ENCODE peak calls at places on chromosomes 16 and 17, in eight cellular contexts. I, E, K, T, G, N, H and X are unnamed samples. For H3K4me1, the result is how much of the 10 kb centered on the place peaks cover.

GRCh38 chr16:50521246-50521900 is 26.8 kb upstream of the NKD1 start:
- DNase-seq in I (no peak), E (no peak), K (no peak), T (no peak), G (no peak), N (no peak), H (no peak), X (no peak)

GRCh38 chr16:13143551-13143950 is 242.2 kb downstream of the SHISA9 start:
- DNase-seq in I (no peak), E (no peak), K (no peak), T (no peak), G (no peak), N (no peak), H (no peak), X (no peak)

GRCh38 chr17:68298601-68299000 is 7.3 kb downstream of the ARSG start:
- DNase-seq in I (no peak), E (no peak), K (no peak), T (no peak), G (no peak), N (no peak), H (no peak), X (no peak)

GRCh38 chr17:28363186-28363585 is 1.8 kb downstream of the SEBOX start:
- DNase-seq in I (no peak), E (no peak), K (no peak), T (no peak), G (no peak), N (no peak), H (no peak), X (no peak)

GRCh38 chr16:85564277-85565051 is 48.7 kb upstream of the GSE1 start:
- DNase-seq in I (no peak), E (no peak), K (peak), T (no peak), G (no peak), N (no peak), H (no peak), X (no peak)

GRCh38 chr16:73065617-73066313 is 17.8 kb upstream of the ZFHX3 start:
- DNase-seq in I (peak), E (no peak), K (no peak), T (peak), G (peak), N (no peak), H (no peak), X (no peak)

GRCh38 chr16:12904041-12904671 is 2.8 kb downstream of the SHISA9 start:
- DNase-seq in I (peak), E (no peak), K (no peak), T (no peak), G (peak), N (no peak), H (no peak), X (no peak)

GRCh38 chr17:43713494-43714162 is 45.0 kb downstream of the SOST start:
- DNase-seq in I (peak), E (no peak), K (peak), T (no peak), G (peak), N (no peak), H (no peak), X (peak)

GRCh38 chr17:77579131-77579530 is 379.4 kb upstream of the TNRC6C start:
- DNase-seq in I (no peak), E (no peak), K (no peak), T (no peak), G (no peak), N (no peak), H (no peak), X (no peak)

GRCh38 chr17:27965224-27965623 is 72.1 kb upstream of the LYRM9 start:
- DNase-seq in I (no peak), E (no peak), K (no peak), T (no peak), G (no peak), N (no peak), H (no peak), X (no peak)

GRCh38 chr16:81551141-81551808 is 106.7 kb downstream of the CMIP start:
- DNase-seq in I (no peak), E (no peak), K (no peak), T (peak), G (no peak), N (no peak), H (no peak), X (no peak)

GRCh38 chr16:18013863-18014262 is 322.7 kb downstream of the NPIPA8 start:
- DNase-seq in I (no peak), E (no peak), K (no peak), T (no peak), G (no peak), N (no peak), H (no peak), X (no peak)

GRCh38 chr17:74935585-74936469 is at the start of gene OTOP3:
- DNase-seq in I (peak), E (no peak), K (peak), T (no peak), G (peak), N (no peak), H (no peak), X (no peak)

GRCh38 chr16:86823125-86823524 is 244.8 kb downstream of the FOXL1 start:
- DNase-seq in I (no peak), E (no peak), K (no peak), T (no peak), G (no peak), N (no peak), H (no peak), X (no peak)

GRCh38 chr16:63617990-63618763 is 1503.7 kb downstream of the CDH11 start:
- DNase-seq in I (peak), E (no peak), K (peak), T (no peak), G (no peak), N (no peak), H (no peak), X (peak)

GRCh38 chr17:43329183-43329582 is 69.6 kb upstream of the ARL4D start:
- DNase-seq in I (no peak), E (no peak), K (no peak), T (no peak), G (no peak), N (no peak), H (no peak), X (no peak)

GRCh38 chr16:8665529-8665928 is 8.9 kb upstream of the ABAT start:
- DNase-seq in I (peak), E (no peak), K (no peak), T (no peak), G (no peak), N (no peak), H (no peak), X (no peak)

GRCh38 chr16:80899804-80900592 is 95.6 kb upstream of the CDYL2 start:
- DNase-seq in I (no peak), E (peak), K (peak), T (peak), G (no peak), N (no peak), H (no peak), X (peak)

GRCh38 chr16:9136596-9136995 is 45.2 kb downstream of the HAPSTR1 start:
- DNase-seq in I (no peak), E (no peak), K (no peak), T (peak), G (no peak), N (no peak), H (no peak), X (no peak)

GRCh38 chr16:72536673-72537435 is 364.9 kb upstream of the PMFBP1 start:
- DNase-seq in I (no peak), E (no peak), K (no peak), T (no peak), G (no peak), N (no peak), H (no peak), X (no peak)

GRCh38 chr17:57588086-57588485 is 157.0 kb downstream of the CCDC182 start:
- DNase-seq in I (no peak), E (no peak), K (no peak), T (peak), G (peak), N (no peak), H (no peak), X (no peak)

GRCh38 chr17:63693411-63694113 is 6.4 kb downstream of the LIMD2 start:
- DNase-seq in I (no peak), E (no peak), K (no peak), T (no peak), G (no peak), N (no peak), H (no peak), X (no peak)

GRCh38 chr16:1431497-1432270 is 806 bp downstream of the PERCC1 start:
- DNase-seq in I (no peak), E (no peak), K (no peak), T (no peak), G (no peak), N (no peak), H (no peak), X (peak)
- H3K4me3 ChIP-seq in I (no peak), E (no peak), K (no peak), T (no peak), G (no peak), N (peak), H (no peak), X (peak)

GRCh38 chr16:47712276-47713224 is 251.4 kb downstream of the PHKB start:
- DNase-seq in I (no peak), E (no peak), K (no peak), T (no peak), G (no peak), N (no peak), H (no peak), X (peak)
- H3K4me1 ChIP-seq in I (under half), E (under half), K (under half), T (under half), G (under half), N (under half), H (under half), X (under half)

GRCh38 chr17:67018429-67019125 is 25.8 kb upstream of the CACNG1 start:
- DNase-seq in I (no peak), E (no peak), K (no peak), T (no peak), G (no peak), N (no peak), H (no peak), X (no peak)

GRCh38 chr17:67020293-67020766 is 24.0 kb upstream of the CACNG1 start:
- DNase-seq in I (no peak), E (no peak), K (no peak), T (no peak), G (no peak), N (no peak), H (no peak), X (no peak)

GRCh38 chr17:67019809-67020208 is 24.5 kb upstream of the CACNG1 start:
- DNase-seq in I (no peak), E (no peak), K (no peak), T (no peak), G (no peak), N (no peak), H (no peak), X (no peak)

GRCh38 chr17:67017895-67018294 is 26.5 kb upstream of the CACNG1 start:
- DNase-seq in I (no peak), E (no peak), K (no peak), T (no peak), G (no peak), N (no peak), H (no peak), X (no peak)

GRCh38 chr17:67019126-67019507 is 25.2 kb upstream of the CACNG1 start:
- DNase-seq in I (no peak), E (no peak), K (no peak), T (no peak), G (no peak), N (no peak), H (no peak), X (no peak)
- H3K4me3 ChIP-seq in I (no peak), E (no peak), K (no peak), T (no peak), G (no peak), N (no peak), H (no peak), X (no peak)

GRCh38 chr16:11683140-11683539 is 14.9 kb downstream of the SNN start:
- DNase-seq in I (no peak), E (no peak), K (no peak), T (no peak), G (no peak), N (no peak), H (no peak), X (no peak)

GRCh38 chr16:11685844-11686618 is 17.8 kb downstream of the SNN start:
- DNase-seq in I (no peak), E (no peak), K (no peak), T (no peak), G (no peak), N (no peak), H (no peak), X (no peak)

GRCh38 chr16:11682655-11683096 is 14.4 kb downstream of the SNN start:
- DNase-seq in I (no peak), E (no peak), K (no peak), T (no peak), G (no peak), N (no peak), H (no peak), X (no peak)

GRCh38 chr16:11686713-11687112 is 18.5 kb downstream of the SNN start:
- DNase-seq in I (no peak), E (no peak), K (no peak), T (no peak), G (no peak), N (no peak), H (no peak), X (no peak)

GRCh38 chr16:11684231-11685025 is 16.2 kb downstream of the SNN start:
- DNase-seq in I (no peak), E (no peak), K (no peak), T (no peak), G (no peak), N (no peak), H (no peak), X (no peak)
- H3K4me1 ChIP-seq in I (under half), E (under half), K (under half), T (under half), G (under half), N (under half), H (under half), X (half or more)

GRCh38 chr17:37888881-37889280 is 35.3 kb upstream of the TBC1D3K start:
- DNase-seq in I (no peak), E (no peak), K (no peak), T (no peak), G (no peak), N (no peak), H (no peak), X (no peak)

GRCh38 chr17:37885136-37885535 is 39.1 kb upstream of the TBC1D3K start:
- DNase-seq in I (no peak), E (no peak), K (no peak), T (no peak), G (no peak), N (no peak), H (no peak), X (no peak)

DNA sequence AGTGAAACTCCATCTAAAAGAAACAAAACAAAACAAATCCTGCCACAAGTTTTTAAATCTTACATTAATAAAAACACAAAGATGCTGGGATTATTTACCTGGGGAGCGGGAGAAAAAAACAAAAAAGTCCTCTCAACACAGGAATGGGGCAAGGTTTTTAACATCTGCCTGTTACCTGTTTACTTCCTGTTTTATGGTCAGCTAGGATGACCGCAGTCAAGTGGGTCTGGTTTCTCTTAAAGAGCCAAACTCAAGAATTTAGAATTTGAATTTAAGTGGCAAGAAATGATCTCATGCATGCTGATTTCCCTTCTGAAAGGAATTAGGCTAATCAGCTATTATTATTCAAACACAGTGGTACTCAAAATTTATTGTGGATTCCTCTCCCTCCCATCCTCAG is 39.7 kb upstream of the TBC1D3K start:
- DNase-seq in I (peak), E (no peak), K (no peak), T (no peak), G (no peak), N (no peak), H (no peak), X (no peak)
- H3K4me3 ChIP-seq in I (no peak), E (no peak), K (no peak), T (no peak), G (no peak), N (no peak), H (no peak), X (no peak)

GRCh38 chr17:82568997-82569393 is 49.5 kb downstream of the FOXK2 start:
- DNase-seq in I (no peak), E (no peak), K (no peak), T (no peak), G (no peak), N (no peak), H (no peak), X (no peak)
- H3K4me1 ChIP-seq in I (under half), E (under half), K (under half), T (under half), G (under half), N (under half), H (under half), X (under half)

GRCh38 chr17:11980813-11981212 is 16.5 kb downstream of the ZNF18 start:
- DNase-seq in I (peak), E (no peak), K (no peak), T (no peak), G (no peak), N (no peak), H (no peak), X (no peak)
- H3K4me3 ChIP-seq in I (no peak), E (no peak), K (no peak), T (no peak), G (no peak), N (no peak), H (no peak), X (no peak)

GRCh38 chr16:769201-769769 is 8.8 kb downstream of the MSLN start:
- DNase-seq in I (no peak), E (no peak), K (no peak), T (no peak), G (no peak), N (no peak), H (no peak), X (peak)
- H3K4me1 ChIP-seq in I (under half), E (under half), K (under half), T (under half), G (under half), N (under half), H (under half), X (under half)